ENCODE peak calls at places on chromosomes 12 and 14, in ten cellular contexts. R is ACHN, H is ELR, B is foreskin keratinocyte, O is hippocampal formation, E is retinal pigment epithelial cell, G is HuH-7.5, V is spleen, P is omental fat pad, S is amygdala. F is an unnamed sample.

GRCh38 chr14:77023001-77023996 is 5.2 kb downstream of the IRF2BPL start:
- DNase-seq in E (no peak), O (peak; percentile 34), R (no peak), B (no peak), G (peak; percentile 94), V (no peak), P (no peak), H (peak; percentile 42), S (no peak), F (peak; percentile 51)

GRCh38 chr14:24437020-24437735 is 5.4 kb downstream of the SDR39U1 start:
- DNase-seq in O (no peak), B (no peak), V (no peak), H (no peak), R (no peak), S (no peak), P (no peak), G (no peak), E (no peak), F (no peak)

GRCh38 chr12:88578821-88579518 is 1.3 kb downstream of the KITLG start:
- DNase-seq in G (peak; percentile 51), P (no peak), B (peak; percentile 51), R (peak; percentile 85), H (peak; percentile 72), V (no peak), S (no peak), O (no peak), E (no peak), F (peak; percentile 56)

GRCh38 chr12:53939141-53940108 is 794 bp downstream of the HOXC13 start:
- DNase-seq in H (peak; percentile 52), O (no peak), S (no peak), E (no peak), B (peak; percentile 54), V (no peak), R (peak; percentile 23), P (no peak), G (peak; percentile 58), F (peak; percentile 56)

GRCh38 chr12:132517740-132518100 is 27.8 kb downstream of the FBRSL1 start:
- DNase-seq in O (no peak), P (no peak), H (no peak), R (no peak), G (no peak), E (no peak), V (no peak), S (peak; percentile 45), B (no peak), F (no peak)

GRCh38 chr12:53499261-53500118 is at the start of gene MAP3K12:
- DNase-seq in H (peak; percentile 79), O (peak; percentile 54), B (peak; percentile 43), E (no peak), S (peak; percentile 74), V (peak; percentile 92), P (no peak), G (no peak), R (peak; percentile 80), F (peak; percentile 58)

GRCh38 chr14:23910081-23910875 is 43.3 kb upstream of the DHRS4 start:
- DNase-seq in B (peak; percentile 42), H (peak; percentile 69), O (no peak), V (no peak), E (no peak), P (no peak), S (peak; percentile 6), R (peak; percentile 55), G (peak; percentile 65), F (peak; percentile 80)

GRCh38 chr12:38540156-38540555 is 223.6 kb downstream of the ALG10B start:
- DNase-seq in G (no peak), B (no peak), H (no peak), O (peak; percentile 14), R (no peak), P (no peak), E (no peak), S (no peak), V (no peak), F (no peak)

GRCh38 chr12:45122776-45123380 is 72.0 kb upstream of the DBX2 start:
- DNase-seq in P (no peak), B (peak; percentile 18), E (peak; percentile 31), R (peak; percentile 64), H (peak; percentile 34), O (peak; percentile 58), V (no peak), S (no peak), G (no peak), F (peak; percentile 28)

F was measured in M059J.